ENCODE peak calls at places on chromosomes 3 and 15, in five cellular contexts. A is uterus, Q is GM20000, Y is transverse colon, U is GM12865. I is an unnamed sample.

GRCh38 chr3:18086078-18086477 is 339.1 kb downstream of the SATB1 start:
- DNase-seq in Q (no peak), U (no peak), Y (no peak), A (no peak), I (no peak)

GRCh38 chr3:183310936-183311335 is 57.9 kb downstream of the B3GNT5 start:
- DNase-seq in Y (no peak), A (no peak), U (peak; percentile 14), Q (no peak), I (no peak)

GRCh38 chr3:114451561-114452018 is 157.8 kb downstream of the TIGIT start:
- DNase-seq in A (no peak), U (no peak), Y (peak; percentile 11), Q (no peak), I (no peak)

GRCh38 chr3:29486087-29486486 is 205.2 kb downstream of the RBMS3 start:
- DNase-seq in Q (no peak), U (peak; percentile 54), Y (no peak), A (no peak), I (peak; percentile 44)

GRCh38 chr3:131036986-131037385 is 10.3 kb downstream of the NEK11 start:
- DNase-seq in Y (no peak), U (no peak), Q (no peak), A (no peak), I (peak; percentile 47)

GRCh38 chr3:160676547-160677303 is at the start of gene ARL14:
- DNase-seq in A (no peak), Y (peak; percentile 48), Q (no peak), U (peak; percentile 31), I (peak; percentile 65)

GRCh38 chr3:138729279-138729678 is 105.4 kb downstream of the PIK3CB start:
- DNase-seq in Q (no peak), Y (no peak), U (no peak), A (no peak), I (no peak)

GRCh38 chr3:115779011-115779410 is 155.7 kb downstream of the GAP43 start:
- DNase-seq in Q (no peak), U (no peak), Y (no peak), A (no peak), I (no peak)

GRCh38 chr3:170745211-170745718 is 124.7 kb downstream of the RPL22L1 start:
- DNase-seq in U (no peak), A (no peak), Y (no peak), Q (no peak), I (peak; percentile 61)

GRCh38 chr3:37761043-37761442 is 100.6 kb upstream of the CTDSPL start:
- DNase-seq in U (no peak), Q (no peak), A (no peak), Y (no peak), I (no peak)

GRCh38 chr3:155270485-155271342 is 22.8 kb downstream of the STRIT1 start:
- DNase-seq in Q (no peak), A (no peak), U (no peak), Y (no peak), I (no peak)

GRCh38 chr15:79535536-79535935 is 103.4 kb downstream of the MINAR1 start:
- DNase-seq in U (no peak), Q (no peak), A (no peak), Y (no peak), I (peak; percentile 1)

GRCh38 chr3:13595485-13595884 is 46.6 kb downstream of the FBLN2 start:
- DNase-seq in U (no peak), A (no peak), Y (no peak), Q (no peak), I (no peak)

GRCh38 chr15:51878446-51879386 is 49.3 kb downstream of the TMOD3 start:
- DNase-seq in A (no peak), Y (no peak), U (no peak), Q (no peak), I (peak; percentile 68)

GRCh38 chr3:169661567-169662214 is 1.8 kb downstream of the MECOM start:
- DNase-seq in Y (peak; percentile 53), A (no peak), Q (peak; percentile 59), U (peak; percentile 14), I (peak; percentile 10)

GRCh38 chr3:156742401-156742800 is 68.0 kb downstream of the TIPARP start:
- DNase-seq in Q (no peak), A (no peak), U (no peak), Y (no peak), I (no peak)

GRCh38 chr3:35028157-35028556 is 611.2 kb upstream of the ARPP21 start:
- DNase-seq in Y (no peak), U (no peak), Q (no peak), A (no peak), I (no peak)

GRCh38 chr3:94596141-94596540 is 533.3 kb downstream of the NSUN3 start:
- DNase-seq in Q (no peak), U (no peak), A (no peak), Y (no peak), I (no peak)

GRCh38 chr15:31160297-31160696 is 58.8 kb upstream of the TRPM1 start:
- DNase-seq in Y (no peak), Q (no peak), A (no peak), U (no peak), I (no peak)

DNA sequence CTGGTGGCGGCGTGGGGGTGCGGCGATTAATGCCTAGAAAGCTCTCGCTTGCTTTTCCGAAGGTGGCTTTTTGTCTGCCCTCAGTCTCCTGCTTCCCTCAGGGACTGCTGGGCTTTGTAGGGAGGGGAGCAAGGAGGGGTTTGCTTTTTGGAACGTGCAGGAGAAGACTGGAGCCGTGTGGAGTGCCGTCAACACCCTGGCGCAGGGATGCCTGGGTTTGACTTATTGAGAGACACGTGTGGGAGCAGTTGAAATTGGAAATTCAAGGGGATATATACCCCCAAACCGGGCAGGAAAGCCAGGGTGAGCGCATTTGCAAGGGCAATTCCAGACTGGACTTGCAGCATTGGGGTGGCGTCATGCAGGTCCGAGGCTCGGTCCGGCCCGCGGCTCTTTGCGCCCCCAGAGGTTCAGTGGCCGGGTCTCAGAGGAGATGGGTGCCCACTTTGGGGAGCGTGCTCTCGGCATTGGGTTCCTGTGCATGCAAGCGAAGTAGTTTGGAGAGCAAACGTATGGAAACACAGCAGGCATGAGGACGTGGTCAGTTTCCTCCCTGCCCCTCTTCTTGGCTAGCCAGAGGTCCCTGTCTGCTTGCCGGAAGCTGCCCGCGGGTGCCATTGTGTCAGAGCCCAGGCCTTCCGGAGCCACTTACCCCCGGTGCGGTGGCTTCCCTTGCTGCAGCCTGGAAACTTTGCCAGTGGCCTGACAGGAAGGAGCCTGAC is 2.2 kb downstream of the EPHB1 start:
- DNase-seq in U (no peak), Q (no peak), Y (no peak), A (no peak), I (no peak)
- TF ChIP-seq CTCF in U (no peak), Q (no peak), Y (no peak), A (no peak), I (no peak)

GRCh38 chr15:29364429-29365078 is 94.9 kb upstream of the NSMCE3 start:
- DNase-seq in Y (no peak), U (peak; percentile 49), A (no peak), Q (no peak), I (peak; percentile 69)
- TF ChIP-seq CTCF in Y (peak; percentile 25), U (peak; percentile 38), A (no peak), Q (no peak), I (peak; percentile 43)

GRCh38 chr3:195836736-195837135 is 25.0 kb upstream of the MUC4 start:
- DNase-seq in A (no peak), U (no peak), Q (no peak), Y (no peak), I (no peak)
- TF ChIP-seq CTCF in A (no peak), U (no peak), Q (no peak), Y (no peak), I (no peak)

GRCh38 chr3:195265363-195265976 is 5.5 kb downstream of the XXYLT1 start:
- DNase-seq in A (no peak), Q (no peak), Y (no peak), U (no peak), I (no peak)
- TF ChIP-seq CTCF in A (no peak), Q (no peak), Y (no peak), U (no peak), I (no peak)

GRCh38 chr3:48989796-48990635 is at the start of gene P4HTM:
- DNase-seq in U (peak; percentile 83), Q (peak; percentile 85), A (peak; percentile 94), Y (peak; percentile 87), I (peak; percentile 93)
- TF ChIP-seq CTCF in U (peak; percentile 8), Q (peak; percentile 25), A (peak; percentile 34), Y (peak; percentile 33), I (peak; percentile 67)

GRCh38 chr3:48858709-48859108 is 11.0 kb upstream of the PRKAR2A start:
- DNase-seq in Q (no peak), A (no peak), Y (no peak), U (no peak), I (no peak)
- TF ChIP-seq CTCF in Q (no peak), A (no peak), Y (no peak), U (no peak), I (no peak)

DNA sequence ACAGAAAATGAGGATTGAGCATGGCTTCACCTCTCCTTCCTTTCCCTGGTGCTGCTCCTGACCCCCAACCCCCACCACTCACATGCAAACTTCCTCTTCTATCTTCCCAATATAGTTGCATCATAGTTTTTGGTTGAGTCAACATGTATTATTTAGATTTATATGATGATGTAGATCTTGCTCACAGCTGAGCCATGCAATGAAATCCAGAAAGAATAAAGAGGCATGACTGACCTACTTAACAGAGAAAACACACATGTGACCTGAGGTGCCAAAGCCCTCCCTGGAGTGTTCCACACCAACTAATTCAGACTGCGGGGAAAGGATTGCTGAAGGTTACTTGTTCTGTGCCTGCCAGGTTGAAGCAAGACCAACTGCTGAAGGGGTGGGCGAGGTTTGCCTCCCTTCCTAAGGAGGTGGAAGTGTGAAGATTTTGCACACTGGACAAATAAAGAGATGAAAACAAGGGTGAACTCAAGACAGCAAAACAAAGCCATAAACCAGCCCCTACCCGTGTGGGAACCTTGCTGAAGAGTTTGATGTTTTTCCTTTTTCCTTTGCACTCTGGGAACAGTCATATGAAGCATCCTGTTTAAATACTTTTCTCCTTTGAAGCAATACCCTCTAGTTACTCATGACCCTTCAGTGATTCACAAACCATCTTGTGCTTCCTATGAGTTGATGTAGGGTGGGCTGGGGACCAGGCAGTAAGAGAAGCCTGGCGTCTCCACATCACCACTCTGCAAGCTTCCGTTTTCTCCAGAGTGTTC is 155.2 kb upstream of the UBE2E1 start:
- DNase-seq in A (no peak), Y (no peak), U (no peak), Q (no peak), I (peak; percentile 89)
- TF ChIP-seq CTCF in A (no peak), Y (no peak), U (no peak), Q (no peak), I (no peak)

GRCh38 chr15:57328479-57329250 is 47.6 kb upstream of the CGNL1 start:
- DNase-seq in A (no peak), U (no peak), Q (no peak), Y (no peak), I (no peak)
- TF ChIP-seq CTCF in A (no peak), U (no peak), Q (no peak), Y (no peak), I (no peak)